ENCODE peak calls at places on chromosomes 2 and 18, in five cellular contexts. F is fibroblast of pulmonary artery, L is brain microvascular endothelial cell, Z is upper lobe of right lung, E is progenitor cell of endocrine pancreas. K is an unnamed sample.

GRCh38 chr2:177467646-177468045 is 75.1 kb downstream of the AGPS start:
- DNase-seq in F (peak), L (no peak), Z (no peak), E (no peak), K (no peak)

GRCh38 chr2:33770023-33770422 is 170.9 kb upstream of the FAM98A start:
- DNase-seq in F (no peak), L (no peak), Z (no peak), E (no peak), K (no peak)

GRCh38 chr2:228103379-228103778 is 78.1 kb downstream of the SPHKAP start:
- DNase-seq in F (no peak), L (no peak), Z (no peak), E (no peak), K (no peak)

GRCh38 chr2:216216951-216217903 is 108.1 kb downstream of the XRCC5 start:
- DNase-seq in F (peak), L (peak), Z (no peak), E (no peak), K (peak)

GRCh38 chr2:111190816-111191540 is 70.3 kb downstream of the BCL2L11 start:
- DNase-seq in F (no peak), L (no peak), Z (no peak), E (no peak), K (no peak)

GRCh38 chr18:3579701-3580100 is 129.7 kb downstream of the TGIF1 start:
- DNase-seq in F (peak), L (peak), Z (no peak), E (no peak), K (no peak)

GRCh38 chr18:29651121-29651675 is 1391.3 kb downstream of the DSC3 start:
- DNase-seq in F (peak), L (no peak), Z (no peak), E (no peak), K (no peak)

GRCh38 chr2:52264488-52264887 is 1232.6 kb upstream of the NRXN1 start:
- DNase-seq in F (no peak), L (no peak), Z (no peak), E (no peak), K (no peak)

GRCh38 chr2:201959626-201960025 is 74.0 kb upstream of the FZD7 start:
- DNase-seq in F (no peak), L (no peak), Z (no peak), E (no peak), K (no peak)

GRCh38 chr2:145085616-145086015 is 565.7 kb upstream of the ZEB2 start:
- DNase-seq in F (peak), L (no peak), Z (no peak), E (no peak), K (no peak)

GRCh38 chr2:190679813-190680591 is 31.1 kb downstream of the NAB1 start:
- DNase-seq in F (peak), L (peak), Z (peak), E (peak), K (peak)

GRCh38 chr2:68964282-68964681 is 10.2 kb upstream of the GKN1 start:
- DNase-seq in F (no peak), L (no peak), Z (no peak), E (no peak), K (no peak)

GRCh38 chr18:42298744-42299685 is 344.0 kb downstream of the PIK3C3 start:
- DNase-seq in F (peak), L (peak), Z (peak), E (peak), K (peak)

GRCh38 chr2:213995400-213996105 is 415.3 kb upstream of the VWC2L start:
- DNase-seq in F (peak), L (peak), Z (no peak), E (no peak), K (no peak)

GRCh38 chr2:219531639-219532377 is 11.8 kb downstream of the CHPF start:
- DNase-seq in F (no peak), L (no peak), Z (no peak), E (no peak), K (no peak)

DNA sequence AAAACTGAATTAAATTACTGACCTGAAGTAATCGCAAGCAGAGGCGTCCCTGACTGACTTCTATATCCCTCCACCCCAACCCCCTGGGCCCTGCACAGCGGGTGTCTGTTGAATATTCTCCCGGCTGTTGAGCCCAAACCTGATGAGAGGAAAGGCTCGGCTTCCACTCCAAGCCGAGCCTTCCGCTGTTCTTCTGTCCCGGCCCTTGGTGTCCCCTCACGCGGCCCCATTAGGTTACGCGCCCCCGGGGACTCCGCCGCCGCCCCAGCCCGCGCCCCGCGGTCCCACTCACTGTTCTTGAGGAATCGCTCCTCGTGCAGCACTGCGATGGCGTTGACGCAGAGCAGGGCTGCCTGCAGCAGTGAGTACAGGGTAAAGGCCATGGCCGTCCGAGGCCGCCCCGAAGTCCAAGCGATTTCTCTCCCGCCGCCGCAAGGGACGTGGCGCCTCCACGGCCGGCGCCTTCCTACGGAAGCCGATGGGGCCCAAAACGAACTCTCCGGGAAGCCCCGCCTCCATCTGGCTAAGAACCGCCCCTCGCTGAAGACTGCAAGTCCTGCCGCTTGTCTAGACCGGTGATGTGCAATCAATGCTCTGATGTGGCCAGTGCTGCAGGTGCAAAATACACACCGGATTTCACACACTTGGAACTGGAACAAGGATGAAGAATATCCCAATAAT is at the start of gene IER3IP1:
- DNase-seq in F (peak), L (peak), Z (peak), E (peak), K (peak)
- TF ChIP-seq CTCF in F (peak), L (peak), Z (peak), E (no peak), K (peak)

GRCh38 chr18:44841221-44841620 is 160.5 kb downstream of the SETBP1 start:
- DNase-seq in F (no peak), L (peak), Z (no peak), E (no peak), K (no peak)
- TF ChIP-seq CTCF in F (no peak), L (no peak), Z (no peak), E (no peak), K (no peak)

DNA sequence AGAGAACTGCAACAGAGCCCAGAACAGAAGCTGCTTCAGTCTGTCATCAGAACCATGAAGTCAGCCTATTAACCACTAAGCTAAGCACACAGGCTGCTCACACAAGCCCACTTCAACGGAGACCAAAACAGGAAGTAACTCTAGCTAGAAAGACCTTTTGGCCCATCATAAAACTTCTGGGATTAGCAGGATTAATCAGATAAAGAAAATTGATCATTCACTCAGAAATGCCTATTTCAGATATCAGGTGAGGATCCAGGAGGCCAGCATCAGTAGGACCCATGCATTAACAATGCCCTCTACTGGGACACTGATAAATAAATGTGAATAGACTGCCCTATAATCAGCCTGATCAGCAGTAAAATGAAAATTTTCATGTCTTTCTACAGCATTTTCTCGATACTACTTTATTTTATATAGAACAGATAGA is 101.4 kb downstream of the WDPCP start:
- DNase-seq in F (no peak), L (no peak), Z (no peak), E (no peak), K (no peak)
- TF ChIP-seq CTCF in F (no peak), L (no peak), Z (no peak), E (no peak), K (peak)

GRCh38 chr18:55337908-55338521 is 250.0 kb downstream of the TCF4 start:
- DNase-seq in F (no peak), L (no peak), Z (peak), E (no peak), K (no peak)

GRCh38 chr18:55337153-55337552 is 250.8 kb downstream of the TCF4 start:
- DNase-seq in F (no peak), L (no peak), Z (no peak), E (no peak), K (no peak)

GRCh38 chr18:55340998-55341397 is 247.0 kb downstream of the TCF4 start:
- DNase-seq in F (no peak), L (no peak), Z (no peak), E (no peak), K (no peak)

GRCh38 chr18:55339990-55340389 is 248.0 kb downstream of the TCF4 start:
- DNase-seq in F (no peak), L (no peak), Z (no peak), E (no peak), K (no peak)

DNA sequence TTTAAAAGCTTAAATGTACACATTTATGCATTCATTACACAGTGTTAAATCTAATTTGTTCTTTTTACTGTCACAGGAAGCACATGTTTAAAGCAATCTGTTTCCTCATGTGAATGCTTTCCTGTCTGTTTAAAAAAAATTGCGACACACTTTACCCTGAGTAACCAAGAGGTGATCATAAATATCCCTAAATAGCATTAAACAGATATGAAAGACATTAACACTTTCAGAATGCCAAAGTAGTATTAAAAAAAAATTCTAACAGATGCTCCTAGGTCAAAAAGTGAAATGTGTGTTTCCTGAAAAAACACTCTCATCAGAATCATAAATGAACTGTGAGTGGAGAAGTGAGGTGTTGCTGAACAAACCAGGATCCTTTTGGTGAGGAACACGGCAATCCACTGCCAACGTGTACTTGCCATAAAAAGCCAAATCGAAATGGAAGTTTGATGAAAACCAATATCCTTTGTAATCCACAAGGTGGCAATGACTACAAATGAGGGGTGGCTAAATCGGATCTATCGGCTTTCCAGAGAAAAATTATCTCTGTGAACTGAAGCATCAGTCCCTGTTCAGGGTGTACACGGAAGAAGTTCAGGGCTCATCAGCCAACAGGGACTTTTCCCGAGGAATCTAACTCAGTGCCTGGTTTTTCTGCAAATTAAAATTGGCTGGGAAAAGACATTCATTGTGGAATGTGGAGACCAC is 248.9 kb downstream of the TCF4 start:
- DNase-seq in F (no peak), L (no peak), Z (no peak), E (no peak), K (peak)
- TF ChIP-seq CTCF in F (peak), L (peak), Z (no peak), E (no peak), K (peak)

DNA sequence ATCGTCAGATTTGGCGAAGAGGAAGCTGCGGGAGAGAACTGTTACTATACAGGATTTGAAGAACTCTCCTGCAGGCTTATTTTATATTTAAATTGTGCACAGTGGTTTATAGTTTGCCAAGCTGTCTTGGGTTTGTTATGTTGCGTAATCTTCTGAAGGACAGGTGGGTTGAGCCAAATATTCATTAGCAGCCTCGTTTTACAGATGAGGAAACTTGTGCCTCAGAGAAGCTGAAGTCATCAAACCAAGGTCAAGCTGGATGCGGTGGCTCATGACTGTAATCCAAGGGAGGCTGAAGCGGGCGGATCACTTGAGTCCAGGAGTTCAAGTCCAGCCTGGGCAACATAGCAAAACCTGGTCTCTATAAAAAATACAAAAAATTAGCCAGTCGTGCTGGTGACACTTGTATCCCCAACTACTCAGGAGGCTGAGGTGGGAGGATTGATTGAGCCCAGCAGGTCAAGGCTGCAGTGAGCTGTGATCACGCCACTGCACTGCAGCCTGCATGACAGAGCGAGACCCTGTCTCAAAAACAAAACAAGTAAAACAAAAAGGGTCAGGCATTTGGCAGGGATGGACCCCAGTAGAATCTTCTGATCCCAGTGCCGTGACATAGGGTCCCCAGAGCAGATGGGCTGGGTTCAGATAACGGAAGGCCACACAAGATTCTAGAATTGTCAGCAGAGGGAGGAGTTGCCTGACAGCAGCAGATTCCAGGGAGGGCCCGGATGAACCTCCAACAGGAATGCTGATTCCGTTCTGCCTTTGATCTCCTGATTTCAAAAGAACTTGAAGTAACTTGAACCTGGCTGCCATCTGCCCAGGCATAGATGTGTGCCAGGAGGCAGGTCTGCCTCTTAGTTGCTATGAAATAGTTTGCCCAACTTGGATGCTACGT is 50.6 kb downstream of the SH3BP4 start:
- DNase-seq in F (peak), L (no peak), Z (no peak), E (no peak), K (no peak)
- TF ChIP-seq CTCF in F (no peak), L (no peak), Z (no peak), E (no peak), K (no peak)

DNA sequence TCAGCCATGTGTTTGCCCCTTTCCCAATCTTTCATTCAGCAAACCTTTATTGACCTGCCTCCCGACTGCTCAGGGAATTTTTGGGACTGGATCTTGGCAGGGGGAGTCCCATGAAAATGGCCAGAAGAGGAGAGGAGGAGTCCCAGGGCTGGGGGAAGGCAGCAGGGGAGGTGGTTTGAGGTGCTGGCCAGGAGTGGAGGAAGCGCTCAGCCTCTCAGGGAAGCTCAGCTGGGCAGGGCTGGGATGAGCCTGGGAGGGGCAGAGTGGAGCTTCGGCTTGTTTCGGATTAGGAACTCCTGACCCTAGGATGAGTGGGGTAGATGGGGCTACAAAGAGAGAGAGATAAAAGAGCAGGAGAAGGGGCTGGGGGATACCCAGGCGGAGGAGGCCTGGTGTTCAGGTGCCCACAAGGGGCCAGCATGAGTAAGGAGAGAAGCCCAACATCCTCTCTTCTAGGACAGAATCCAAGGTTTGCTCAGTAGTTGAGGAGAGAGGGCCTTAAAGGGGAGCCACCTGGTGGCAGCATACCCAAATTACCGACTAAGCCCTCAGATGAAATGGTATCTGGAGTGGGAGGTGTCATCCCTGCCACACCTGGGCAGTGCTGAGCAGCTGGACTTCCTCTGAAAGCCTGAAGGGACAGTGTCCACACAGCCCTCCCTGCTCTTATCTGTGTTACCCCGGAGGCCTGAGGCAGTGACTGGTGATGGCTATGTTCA is 91.1 kb downstream of the INHBB start:
- DNase-seq in F (peak), L (peak), Z (no peak), E (no peak), K (peak)
- TF ChIP-seq CTCF in F (peak), L (peak), Z (peak), E (peak), K (peak)

GRCh38 chr2:166516712-166517303 is 22.8 kb upstream of the SCN7A start:
- DNase-seq in F (peak), L (peak), Z (peak), E (no peak), K (peak)
- TF ChIP-seq CTCF in F (peak), L (peak), Z (peak), E (peak), K (peak)

K was measured in A673.